ENCODE peak calls at places on chromosome 20, in eight cellular contexts. One of them, this sample, is unnamed.
A peak's percentile ranks its signal among the peaks of the same experiment; 100 is the strongest.

GRCh38 chr20:63232235-63233060 is 3.3 kb upstream of the BIRC7 start:
- DNase-seq in NCI-H1417: no peak
- DNase-seq in iPS DF 19.7: no peak
- DNase-seq in T-helper 2 cell: no peak
- DNase-seq in lower leg skin: no peak
- DNase-seq in Calu3: peak; percentile 67
- DNase-seq in cerebellar cortex: peak; percentile 59
- DNase-seq in activated gamma-delta T cell treated with anti-CD3 and anti-CD28 coated beads, Interleukin-2, amount 50 U/mL, for 16 hours: no peak
- DNase-seq in this sample: no peak

GRCh38 chr20:16491277-16491912 is 81.9 kb downstream of the KIF16B start:
- DNase-seq in NCI-H1417: no peak
- DNase-seq in iPS DF 19.7: no peak
- DNase-seq in T-helper 2 cell: no peak
- DNase-seq in lower leg skin: no peak
- DNase-seq in Calu3: no peak
- DNase-seq in cerebellar cortex: no peak
- DNase-seq in activated gamma-delta T cell treated with anti-CD3 and anti-CD28 coated beads, Interleukin-2, amount 50 U/mL, for 16 hours: no peak
- DNase-seq in this sample: no peak

GRCh38 chr20:61758556-61759200 is 307.0 kb downstream of the TAF4 start:
- DNase-seq in NCI-H1417: no peak
- DNase-seq in iPS DF 19.7: no peak
- DNase-seq in T-helper 2 cell: no peak
- DNase-seq in lower leg skin: no peak
- DNase-seq in Calu3: no peak
- DNase-seq in cerebellar cortex: no peak
- DNase-seq in activated gamma-delta T cell treated with anti-CD3 and anti-CD28 coated beads, Interleukin-2, amount 50 U/mL, for 16 hours: no peak
- DNase-seq in this sample: no peak

GRCh38 chr20:63848003-63848911 is 13.0 kb upstream of the ABHD16B start:
- DNase-seq in NCI-H1417: no peak
- DNase-seq in iPS DF 19.7: no peak
- DNase-seq in T-helper 2 cell: no peak
- DNase-seq in lower leg skin: no peak
- DNase-seq in Calu3: no peak
- DNase-seq in cerebellar cortex: peak; percentile 93
- DNase-seq in activated gamma-delta T cell treated with anti-CD3 and anti-CD28 coated beads, Interleukin-2, amount 50 U/mL, for 16 hours: no peak
- DNase-seq in this sample: no peak

GRCh38 chr20:25259358-25259757 is 11.5 kb downstream of the PYGB start:
- DNase-seq in NCI-H1417: no peak
- DNase-seq in iPS DF 19.7: no peak
- DNase-seq in T-helper 2 cell: no peak
- DNase-seq in lower leg skin: no peak
- DNase-seq in Calu3: no peak
- DNase-seq in cerebellar cortex: no peak
- DNase-seq in activated gamma-delta T cell treated with anti-CD3 and anti-CD28 coated beads, Interleukin-2, amount 50 U/mL, for 16 hours: no peak
- DNase-seq in this sample: no peak

GRCh38 chr20:14336667-14337066 is 745 bp downstream of the FLRT3 start:
- DNase-seq in NCI-H1417: no peak
- DNase-seq in iPS DF 19.7: no peak
- DNase-seq in T-helper 2 cell: no peak
- DNase-seq in lower leg skin: no peak
- DNase-seq in Calu3: no peak
- DNase-seq in cerebellar cortex: peak; percentile 81
- DNase-seq in activated gamma-delta T cell treated with anti-CD3 and anti-CD28 coated beads, Interleukin-2, amount 50 U/mL, for 16 hours: no peak
- DNase-seq in this sample: no peak

GRCh38 chr20:24950836-24951525 is 1.9 kb downstream of the CST7 start:
- DNase-seq in NCI-H1417: no peak
- DNase-seq in iPS DF 19.7: no peak
- DNase-seq in T-helper 2 cell: no peak
- DNase-seq in lower leg skin: no peak
- DNase-seq in Calu3: no peak
- DNase-seq in cerebellar cortex: no peak
- DNase-seq in activated gamma-delta T cell treated with anti-CD3 and anti-CD28 coated beads, Interleukin-2, amount 50 U/mL, for 16 hours: no peak
- DNase-seq in this sample: no peak

GRCh38 chr20:23386304-23387117 is 24.5 kb downstream of the GZF1 start:
- DNase-seq in NCI-H1417: no peak
- DNase-seq in iPS DF 19.7: no peak
- DNase-seq in T-helper 2 cell: no peak
- DNase-seq in lower leg skin: no peak
- DNase-seq in Calu3: no peak
- DNase-seq in cerebellar cortex: no peak
- DNase-seq in activated gamma-delta T cell treated with anti-CD3 and anti-CD28 coated beads, Interleukin-2, amount 50 U/mL, for 16 hours: no peak
- DNase-seq in this sample: no peak

GRCh38 chr20:38806855-38807655 is 1.6 kb downstream of the PPP1R16B start:
- DNase-seq in NCI-H1417: peak; percentile 70
- DNase-seq in iPS DF 19.7: no peak
- DNase-seq in T-helper 2 cell: peak; percentile 40
- DNase-seq in lower leg skin: no peak
- DNase-seq in Calu3: no peak
- DNase-seq in cerebellar cortex: peak; percentile 60
- DNase-seq in activated gamma-delta T cell treated with anti-CD3 and anti-CD28 coated beads, Interleukin-2, amount 50 U/mL, for 16 hours: no peak
- DNase-seq in this sample: peak; percentile 77